ENCODE peak calls at places on chromosomes 4 and X, in six cellular contexts. A is stimulated activated naive CD8-positive, alpha-beta T cell treated with anti-CD3 and anti-CD28 coated beads, Interleukin-15, amount 100 ng/mL, for 72 hours; C is dorsolateral prefrontal cortex; R is thyroid gland; I is stimulated activated CD4-positive, alpha-beta T cell treated with anti-CD3 and anti-CD28 coated beads, Interleukin-1b, Interleukin-23, amount 100 ng/mL, for 1 hour; T is A172. M is an unnamed sample.

GRCh38 chr4:7160439-7160838 is 31.9 kb upstream of the SORCS2 start:
- DNase-seq in A (no peak), C (peak; percentile 75), R (no peak), I (no peak), T (no peak), M (no peak)

GRCh38 chrX:2691543-2692220 is 587 bp downstream of the CD99 start:
- DNase-seq in A (peak; percentile 58), C (no peak), R (peak; percentile 59), I (no peak), T (peak; percentile 44), M (no peak)

GRCh38 chr4:25882226-25882625 is 19.4 kb upstream of the SEL1L3 start:
- DNase-seq in A (no peak), C (no peak), R (no peak), I (no peak), T (no peak), M (no peak)

GRCh38 chr4:139734201-139734874 is 68.7 kb downstream of the MGST2 start:
- DNase-seq in A (no peak), C (no peak), R (no peak), I (no peak), T (no peak), M (no peak)

GRCh38 chrX:136586386-136586785 is 54.4 kb downstream of the VGLL1 start:
- DNase-seq in A (peak; percentile 12), C (no peak), R (no peak), I (no peak), T (peak; percentile 0), M (no peak)

GRCh38 chr4:158722291-158722916 is 792 bp downstream of the PPID start:
- DNase-seq in A (no peak), C (no peak), R (no peak), I (no peak), T (peak; percentile 11), M (no peak)

GRCh38 chr4:77931452-77932135 is 69.0 kb downstream of the MRPL1 start:
- DNase-seq in A (no peak), C (no peak), R (no peak), I (no peak), T (peak; percentile 3), M (no peak)

GRCh38 chr4:156638925-156639605 is 332.5 kb downstream of the PDGFC start:
- DNase-seq in A (no peak), C (no peak), R (peak; percentile 44), I (no peak), T (peak; percentile 30), M (no peak)

GRCh38 chr4:54152846-54153600 is 53.1 kb downstream of the GSX2 start:
- DNase-seq in A (no peak), C (no peak), R (no peak), I (no peak), T (peak; percentile 88), M (no peak)

GRCh38 chr4:169225058-169225751 is 45.6 kb downstream of the SH3RF1 start:
- DNase-seq in A (no peak), C (no peak), R (no peak), I (no peak), T (peak; percentile 97), M (no peak)

GRCh38 chrX:39821011-39821708 is 276.6 kb downstream of the BCOR start:
- DNase-seq in A (no peak), C (no peak), R (peak; percentile 55), I (peak; percentile 23), T (no peak), M (no peak)

GRCh38 chrX:105488731-105489130 is 268.2 kb upstream of the TEX13A start:
- DNase-seq in A (no peak), C (no peak), R (no peak), I (no peak), T (no peak), M (no peak)

GRCh38 chr4:183721207-183722081 is 62.4 kb downstream of the TRAPPC11 start:
- DNase-seq in A (peak; percentile 63), C (no peak), R (peak; percentile 50), I (no peak), T (no peak), M (no peak)

GRCh38 chr4:2318476-2318875 is 56.6 kb upstream of the MXD4 start:
- DNase-seq in A (no peak), C (no peak), R (no peak), I (no peak), T (no peak), M (no peak)

GRCh38 chr4:120921456-120922389 is 803 bp downstream of the PRDM5 start:
- DNase-seq in A (peak; percentile 59), C (peak; percentile 63), R (peak; percentile 62), I (no peak), T (peak; percentile 47), M (no peak)

GRCh38 chrX:24870143-24870542 is 145.6 kb downstream of the ARX start:
- DNase-seq in A (no peak), C (no peak), R (no peak), I (no peak), T (peak; percentile 70), M (no peak)

GRCh38 chrX:149267878-149268813 is 237.0 kb downstream of the IDS start:
- DNase-seq in A (peak; percentile 45), C (no peak), R (no peak), I (no peak), T (no peak), M (no peak)

GRCh38 chr4:10734697-10735096 is 50.1 kb upstream of the CLNK start:
- DNase-seq in A (no peak), C (no peak), R (no peak), I (no peak), T (no peak), M (no peak)

GRCh38 chrX:7059214-7059838 is 88.2 kb upstream of the STS start:
- DNase-seq in A (peak; percentile 11), C (no peak), R (no peak), I (no peak), T (no peak), M (no peak)

GRCh38 chr4:56857601-56858301 is 36.2 kb upstream of the SPINK2 start:
- DNase-seq in A (no peak), C (no peak), R (no peak), I (no peak), T (no peak), M (no peak)

GRCh38 chr4:1862055-1862911 is 6.3 kb upstream of the LETM1 start:
- DNase-seq in A (peak; percentile 47), C (no peak), R (no peak), I (no peak), T (no peak), M (no peak)

GRCh38 chrX:152844256-152844655 is 13.4 kb downstream of the NSDHL start:
- DNase-seq in A (no peak), C (no peak), R (no peak), I (no peak), T (no peak), M (no peak)

GRCh38 chrX:136880003-136880451 is 498 bp downstream of the RBMX start:
- DNase-seq in A (peak; percentile 39), C (no peak), R (peak; percentile 14), I (peak; percentile 3), T (peak; percentile 3), M (no peak)

GRCh38 chr4:1191621-1192020 is 19.2 kb upstream of the SPON2 start:
- DNase-seq in A (no peak), C (peak; percentile 10), R (peak; percentile 2), I (no peak), T (no peak), M (no peak)

GRCh38 chr4:142818009-142818408 is 28.1 kb downstream of the INPP4B start:
- DNase-seq in A (no peak), C (no peak), R (no peak), I (no peak), T (peak; percentile 38), M (no peak)

GRCh38 chr4:20252656-20253271 is 1.1 kb downstream of the SLIT2 start:
- DNase-seq in A (no peak), C (peak; percentile 29), R (peak; percentile 34), I (no peak), T (no peak), M (no peak)

GRCh38 chrX:140177821-140178220 is 212.5 kb upstream of the CXorf66 start:
- DNase-seq in A (no peak), C (no peak), R (no peak), I (no peak), T (no peak), M (no peak)

GRCh38 chr4:87025614-87026041 is 90.8 kb downstream of the AFF1 start:
- DNase-seq in A (no peak), C (no peak), R (no peak), I (no peak), T (no peak), M (no peak)

GRCh38 chr4:55609393-55609821 is 17.4 kb upstream of the PDCL2 start:
- DNase-seq in A (no peak), C (no peak), R (no peak), I (no peak), T (no peak), M (no peak)

GRCh38 chr4:176841730-176842129 is 49.0 kb upstream of the VEGFC start:
- DNase-seq in A (no peak), C (no peak), R (no peak), I (no peak), T (peak; percentile 61), M (no peak)

GRCh38 chr4:8472689-8473197 is 32.2 kb downstream of the TRMT44 start:
- DNase-seq in A (no peak), C (no peak), R (peak; percentile 88), I (no peak), T (peak; percentile 82), M (no peak)

GRCh38 chr4:114277690-114278089 is 298.2 kb upstream of the ARSJ start:
- DNase-seq in A (no peak), C (no peak), R (no peak), I (no peak), T (no peak), M (no peak)

GRCh38 chrX:130801901-130802300 is 101.1 kb downstream of the ENOX2 start:
- DNase-seq in A (no peak), C (no peak), R (no peak), I (no peak), T (no peak), M (no peak)

GRCh38 chr4:160238790-160239189 is 1135.9 kb downstream of the RAPGEF2 start:
- DNase-seq in A (no peak), C (no peak), R (no peak), I (no peak), T (peak; percentile 1), M (no peak)

GRCh38 chr4:101649790-101650450 is 140.6 kb upstream of the BANK1 start:
- DNase-seq in A (no peak), C (no peak), R (peak; percentile 19), I (no peak), T (no peak), M (no peak)

GRCh38 chr4:48290146-48290772 is 20.6 kb upstream of the TEC start:
- DNase-seq in A (no peak), C (no peak), R (no peak), I (no peak), T (peak; percentile 27), M (no peak)

GRCh38 chr4:46274717-46275116 is 115.2 kb downstream of the GABRA2 start:
- DNase-seq in A (no peak), C (no peak), R (no peak), I (no peak), T (no peak), M (no peak)